ENCODE peak calls at places on chromosome 2, in five cellular contexts. X is trophoblast cell, N is NCI-H748 treated with DMSO at 0.1 percent for 48 hours, Z is AG08396, F is NCI-H345. Y is an unnamed sample.

GRCh38 chr2:154978244-154978643 is 279.7 kb downstream of the KCNJ3 start:
- DNase-seq in X (no peak), Z (no peak), F (no peak), N (no peak), Y (no peak)

GRCh38 chr2:71299507-71299906 is 32.1 kb upstream of the ZNF638 start:
- DNase-seq in X (no peak), F (peak; percentile 32), N (no peak), Z (peak; percentile 31), Y (no peak)

GRCh38 chr2:70132244-70133126 is 45.2 kb downstream of the PCBP1 start:
- DNase-seq in F (peak; percentile 74), X (no peak), Z (no peak), N (peak; percentile 63), Y (peak; percentile 28)

GRCh38 chr2:230537531-230537976 is 121.6 kb downstream of the SP100 start:
- DNase-seq in X (no peak), Z (no peak), N (no peak), F (no peak), Y (peak; percentile 25)

GRCh38 chr2:13711154-13711553 is 921.4 kb upstream of the LRATD1 start:
- DNase-seq in N (no peak), X (no peak), F (no peak), Z (no peak), Y (no peak)

GRCh38 chr2:149005471-149006077 is 32.9 kb upstream of the LYPD6B start:
- DNase-seq in N (no peak), Z (no peak), F (no peak), X (no peak), Y (no peak)

GRCh38 chr2:188607501-188607900 is 315.8 kb downstream of the GULP1 start:
- DNase-seq in N (no peak), F (no peak), X (no peak), Z (no peak), Y (no peak)

GRCh38 chr2:233979748-233980147 is 62.6 kb downstream of the TRPM8 start:
- DNase-seq in N (no peak), X (no peak), F (no peak), Z (no peak), Y (no peak)

GRCh38 chr2:86186431-86186830 is 8.8 kb downstream of the IMMT start:
- DNase-seq in Z (no peak), X (no peak), F (no peak), N (no peak), Y (no peak)

GRCh38 chr2:95204396-95204795 is 2.9 kb upstream of the ZNF892 start:
- DNase-seq in F (no peak), Z (no peak), N (no peak), X (no peak), Y (no peak)

GRCh38 chr2:45680351-45680967 is 29.0 kb downstream of the PRKCE start:
- DNase-seq in X (no peak), N (no peak), F (no peak), Z (no peak), Y (no peak)

GRCh38 chr2:113211226-113212105 is 37.7 kb downstream of the PSD4 start:
- DNase-seq in N (no peak), X (no peak), F (no peak), Z (peak; percentile 79), Y (no peak)

GRCh38 chr2:1625281-1626001 is 118.9 kb downstream of the PXDN start:
- DNase-seq in N (no peak), Z (no peak), F (no peak), X (peak; percentile 91), Y (no peak)

GRCh38 chr2:71348302-71348701 is 16.7 kb downstream of the ZNF638 start:
- DNase-seq in Z (no peak), F (no peak), X (peak; percentile 1), N (no peak), Y (no peak)